ENCODE peak calls at places on chromosomes 2 and 18, in eight cellular contexts. D, P, R, Q, F, N, H and M are unnamed samples.

GRCh38 chr18:27707201-27707600 is 469.7 kb downstream of the CDH2 start:
- DNase-seq in Q (peak), N (no peak), R (no peak), P (no peak), F (no peak), H (no peak), D (no peak), M (no peak)

GRCh38 chr18:37505321-37505720 is 60.3 kb downstream of the CELF4 start:
- DNase-seq in R (no peak), F (no peak), P (no peak), H (no peak), D (no peak), Q (no peak), N (no peak), M (no peak)

GRCh38 chr18:22168360-22168921 is 948 bp upstream of the GATA6 start:
- DNase-seq in R (peak), D (no peak), N (no peak), Q (no peak), H (peak), P (no peak), F (no peak), M (no peak)

GRCh38 chr2:112972423-112973086 is 5.3 kb upstream of the IL36G start:
- DNase-seq in H (no peak), R (no peak), D (no peak), F (no peak), Q (no peak), P (no peak), N (no peak), M (no peak)

GRCh38 chr2:158923641-158924040 is 44.8 kb upstream of the TANC1 start:
- DNase-seq in F (no peak), H (no peak), N (no peak), D (no peak), P (no peak), Q (peak), R (no peak), M (no peak)

GRCh38 chr2:101743288-101743687 is 45.8 kb downstream of the MAP4K4 start:
- DNase-seq in N (no peak), Q (no peak), F (no peak), R (no peak), P (peak), D (no peak), H (no peak), M (no peak)

GRCh38 chr2:74944987-74945782 is 13.3 kb upstream of the POLE4 start:
- DNase-seq in P (no peak), H (peak), Q (peak), F (peak), N (no peak), D (no peak), R (no peak), M (no peak)

GRCh38 chr2:216974321-216975302 is 114.7 kb upstream of the TNP1 start:
- DNase-seq in H (no peak), P (no peak), Q (no peak), N (no peak), D (no peak), R (no peak), F (no peak), M (no peak)

GRCh38 chr2:73870084-73870483 is 22.7 kb upstream of the ACTG2 start:
- DNase-seq in H (no peak), N (no peak), R (no peak), F (peak), D (peak), P (no peak), Q (peak), M (no peak)

GRCh38 chr18:7417742-7418141 is 149.4 kb upstream of the PTPRM start:
- DNase-seq in F (peak), N (peak), R (no peak), D (no peak), Q (no peak), H (no peak), P (no peak), M (no peak)

GRCh38 chr2:28035163-28035690 is 144.7 kb downstream of the BABAM2 start:
- DNase-seq in H (no peak), F (no peak), P (no peak), N (no peak), R (no peak), Q (no peak), D (no peak), M (no peak)

GRCh38 chr2:161400076-161400475 is 16.0 kb upstream of the TBR1 start:
- DNase-seq in F (no peak), N (no peak), D (no peak), R (no peak), Q (peak), H (no peak), P (no peak), M (no peak)

GRCh38 chr2:111687911-111688310 is 196.1 kb downstream of the ANAPC1 start:
- DNase-seq in D (no peak), F (no peak), H (no peak), P (no peak), Q (no peak), N (no peak), R (no peak), M (no peak)

GRCh38 chr18:9449580-9449979 is 25.7 kb upstream of the RALBP1 start:
- DNase-seq in F (no peak), R (no peak), N (no peak), H (no peak), D (no peak), Q (no peak), P (no peak), M (no peak)

GRCh38 chr18:42281851-42282250 is 326.8 kb downstream of the PIK3C3 start:
- DNase-seq in R (no peak), N (no peak), H (no peak), D (no peak), F (no peak), Q (no peak), P (no peak), M (no peak)

GRCh38 chr18:58413667-58414628 is 214.9 kb downstream of the ALPK2 start:
- DNase-seq in N (no peak), D (no peak), Q (no peak), P (no peak), F (no peak), H (no peak), R (no peak), M (no peak)

GRCh38 chr2:225354281-225354774 is 45.2 kb upstream of the NYAP2 start:
- DNase-seq in D (no peak), H (no peak), F (peak), P (no peak), N (no peak), R (no peak), Q (peak), M (no peak)

GRCh38 chr2:238939521-238940403 is 91.9 kb downstream of the TWIST2 start:
- DNase-seq in Q (no peak), N (no peak), D (no peak), F (no peak), P (no peak), R (no peak), H (peak), M (no peak)

GRCh38 chr2:98664323-98664722 is 55.9 kb downstream of the UNC50 start:
- DNase-seq in D (no peak), P (no peak), N (no peak), Q (no peak), F (no peak), H (peak), R (no peak), M (no peak)

GRCh38 chr2:45983213-45983612 is 314.0 kb upstream of the EPAS1 start:
- DNase-seq in P (no peak), F (no peak), N (no peak), D (no peak), Q (no peak), H (no peak), R (no peak), M (no peak)

GRCh38 chr2:80007722-80008503 is 296.6 kb downstream of the LRRTM1 start:
- DNase-seq in P (no peak), Q (no peak), D (no peak), N (no peak), F (no peak), H (no peak), R (peak), M (no peak)

GRCh38 chr2:184677171-184677570 is 78.8 kb downstream of the ZNF804A start:
- DNase-seq in N (no peak), R (no peak), F (no peak), Q (no peak), D (no peak), P (no peak), H (no peak), M (no peak)

GRCh38 chr2:183671233-183671632 is 547.0 kb downstream of the NUP35 start:
- DNase-seq in N (no peak), D (no peak), R (no peak), F (no peak), P (no peak), H (no peak), Q (no peak), M (no peak)

GRCh38 chr2:224181534-224182155 is 142.6 kb upstream of the SERPINE2 start:
- DNase-seq in Q (no peak), R (no peak), F (no peak), D (no peak), P (no peak), N (no peak), H (no peak), M (no peak)

GRCh38 chr2:81658227-81658626 is 1353.7 kb upstream of the LRRTM1 start:
- DNase-seq in R (no peak), Q (no peak), H (no peak), P (no peak), D (no peak), N (no peak), F (no peak), M (no peak)

GRCh38 chr2:11417946-11418585 is 47.9 kb downstream of the E2F6 start:
- DNase-seq in H (no peak), P (no peak), F (no peak), Q (peak), R (peak), D (no peak), N (no peak), M (no peak)

GRCh38 chr2:189555243-189555642 is 25.3 kb downstream of the SLC40A1 start:
- DNase-seq in N (no peak), F (peak), Q (no peak), P (no peak), R (no peak), D (no peak), H (no peak), M (no peak)

GRCh38 chr2:101696272-101697123 is 1.0 kb upstream of the MAP4K4 start:
- DNase-seq in N (no peak), F (no peak), Q (no peak), H (peak), R (peak), P (peak), D (no peak), M (no peak)

GRCh38 chr2:191366199-191366598 is 121.0 kb downstream of the MYO1B start:
- DNase-seq in D (no peak), R (no peak), H (no peak), F (peak), P (no peak), Q (no peak), N (no peak), M (no peak)

GRCh38 chr2:195202163-195202845 is 454.7 kb upstream of the SLC39A10 start:
- DNase-seq in D (no peak), F (peak), H (peak), P (no peak), Q (peak), N (peak), R (no peak), M (no peak)

GRCh38 chr2:74860521-74860920 is 26.6 kb downstream of the HK2 start:
- DNase-seq in N (no peak), P (no peak), Q (no peak), R (no peak), D (no peak), F (no peak), H (no peak), M (no peak)

GRCh38 chr2:197204855-197205254 is 105.7 kb downstream of the ANKRD44 start:
- DNase-seq in Q (peak), N (no peak), P (no peak), D (no peak), R (no peak), H (no peak), F (no peak), M (no peak)

GRCh38 chr18:52237551-52237950 is 102.4 kb upstream of the DCC start:
- DNase-seq in N (no peak), Q (no peak), H (no peak), R (no peak), D (no peak), P (no peak), F (no peak), M (no peak)

GRCh38 chr2:230896346-230897115 is 28.5 kb downstream of the GPR55 start:
- DNase-seq in P (no peak), R (no peak), H (no peak), F (no peak), Q (no peak), N (no peak), D (no peak), M (no peak)

GRCh38 chr2:120875431-120875830 is 139.8 kb downstream of the GLI2 start:
- DNase-seq in R (no peak), F (no peak), H (no peak), P (no peak), N (no peak), Q (no peak), D (no peak), M (peak)

GRCh38 chr2:37387143-37387835 is 42.9 kb downstream of the QPCT start:
- DNase-seq in D (no peak), R (no peak), H (no peak), Q (peak), P (no peak), N (no peak), F (peak), M (no peak)